ENCODE peak calls at places on chromosomes 4 and X, in eight cellular contexts. One of them, this sample, is unnamed.

GRCh38 chr4:168856312-168856711 is 153.7 kb downstream of the CBR4 start:
- DNase-seq in lower leg skin: no peak
- DNase-seq in BJ: no peak
- DNase-seq in EL: peak; percentile 84
- DNase-seq in activated CD4-positive, alpha-beta T cell treated with anti-CD3 and anti-CD28 coated beads, Interleukin-2, amount 50 U/mL, for 48 hours: no peak
- DNase-seq in HT1080: peak; percentile 52
- DNase-seq in GM04504: no peak
- DNase-seq in AG09309: no peak
- DNase-seq in this sample: no peak

GRCh38 chr4:5758741-5759140 is 47.7 kb downstream of the EVC start:
- DNase-seq in HT1080: peak; percentile 97
- DNase-seq in GM04504: peak; percentile 98
- DNase-seq in AG09309: peak; percentile 92
- DNase-seq in activated CD4-positive, alpha-beta T cell treated with anti-CD3 and anti-CD28 coated beads, Interleukin-2, amount 50 U/mL, for 48 hours: peak; percentile 72
- DNase-seq in EL: peak; percentile 99
- DNase-seq in lower leg skin: peak; percentile 37
- DNase-seq in BJ: peak; percentile 98
- DNase-seq in this sample: peak; percentile 88

GRCh38 chr4:76712564-76712963 is 185.4 kb downstream of the SOWAHB start:
- DNase-seq in activated CD4-positive, alpha-beta T cell treated with anti-CD3 and anti-CD28 coated beads, Interleukin-2, amount 50 U/mL, for 48 hours: no peak
- DNase-seq in GM04504: no peak
- DNase-seq in AG09309: no peak
- DNase-seq in lower leg skin: no peak
- DNase-seq in HT1080: no peak
- DNase-seq in BJ: no peak
- DNase-seq in EL: peak; percentile 11
- DNase-seq in this sample: no peak

GRCh38 chrX:24321741-24322395 is 8.0 kb upstream of the SUPT20HL2 start:
- DNase-seq in HT1080: no peak
- DNase-seq in GM04504: no peak
- DNase-seq in BJ: no peak
- DNase-seq in activated CD4-positive, alpha-beta T cell treated with anti-CD3 and anti-CD28 coated beads, Interleukin-2, amount 50 U/mL, for 48 hours: no peak
- DNase-seq in AG09309: no peak
- DNase-seq in lower leg skin: no peak
- DNase-seq in EL: no peak
- DNase-seq in this sample: no peak

GRCh38 chrX:147757750-147758149 is 154.0 kb upstream of the FMR1 start:
- DNase-seq in HT1080: no peak
- DNase-seq in EL: no peak
- DNase-seq in BJ: no peak
- DNase-seq in GM04504: no peak
- DNase-seq in AG09309: no peak
- DNase-seq in activated CD4-positive, alpha-beta T cell treated with anti-CD3 and anti-CD28 coated beads, Interleukin-2, amount 50 U/mL, for 48 hours: no peak
- DNase-seq in lower leg skin: no peak
- DNase-seq in this sample: no peak

GRCh38 chr4:143083811-143084472 is 100.8 kb upstream of the USP38 start:
- DNase-seq in HT1080: no peak
- DNase-seq in activated CD4-positive, alpha-beta T cell treated with anti-CD3 and anti-CD28 coated beads, Interleukin-2, amount 50 U/mL, for 48 hours: no peak
- DNase-seq in GM04504: no peak
- DNase-seq in AG09309: no peak
- DNase-seq in EL: no peak
- DNase-seq in lower leg skin: no peak
- DNase-seq in BJ: no peak
- DNase-seq in this sample: no peak

GRCh38 chr4:6781113-6781512 is 1.4 kb upstream of the KIAA0232 start:
- DNase-seq in HT1080: no peak
- DNase-seq in GM04504: no peak
- DNase-seq in EL: no peak
- DNase-seq in BJ: no peak
- DNase-seq in activated CD4-positive, alpha-beta T cell treated with anti-CD3 and anti-CD28 coated beads, Interleukin-2, amount 50 U/mL, for 48 hours: no peak
- DNase-seq in AG09309: no peak
- DNase-seq in lower leg skin: no peak
- DNase-seq in this sample: no peak

GRCh38 chr4:161382655-161383054 is 781.1 kb downstream of the FSTL5 start:
- DNase-seq in lower leg skin: no peak
- DNase-seq in HT1080: no peak
- DNase-seq in GM04504: no peak
- DNase-seq in EL: no peak
- DNase-seq in activated CD4-positive, alpha-beta T cell treated with anti-CD3 and anti-CD28 coated beads, Interleukin-2, amount 50 U/mL, for 48 hours: no peak
- DNase-seq in BJ: no peak
- DNase-seq in AG09309: no peak
- DNase-seq in this sample: no peak

GRCh38 chr4:184153781-184154542 is 63.7 kb downstream of the ENPP6 start:
- DNase-seq in BJ: no peak
- DNase-seq in GM04504: no peak
- DNase-seq in lower leg skin: no peak
- DNase-seq in activated CD4-positive, alpha-beta T cell treated with anti-CD3 and anti-CD28 coated beads, Interleukin-2, amount 50 U/mL, for 48 hours: no peak
- DNase-seq in HT1080: no peak
- DNase-seq in AG09309: no peak
- DNase-seq in EL: no peak
- DNase-seq in this sample: no peak

GRCh38 chr4:80423553-80424224 is 88.2 kb downstream of the CFAP299 start:
- DNase-seq in AG09309: no peak
- DNase-seq in GM04504: peak; percentile 25
- DNase-seq in activated CD4-positive, alpha-beta T cell treated with anti-CD3 and anti-CD28 coated beads, Interleukin-2, amount 50 U/mL, for 48 hours: no peak
- DNase-seq in lower leg skin: no peak
- DNase-seq in HT1080: peak; percentile 15
- DNase-seq in EL: no peak
- DNase-seq in BJ: no peak
- DNase-seq in this sample: no peak

GRCh38 chr4:135354876-135355275 is 1153.3 kb upstream of the PABPC4L start:
- DNase-seq in EL: peak; percentile 3
- DNase-seq in HT1080: no peak
- DNase-seq in activated CD4-positive, alpha-beta T cell treated with anti-CD3 and anti-CD28 coated beads, Interleukin-2, amount 50 U/mL, for 48 hours: no peak
- DNase-seq in lower leg skin: no peak
- DNase-seq in BJ: no peak
- DNase-seq in GM04504: no peak
- DNase-seq in AG09309: no peak
- DNase-seq in this sample: no peak

GRCh38 chrX:97622111-97622510 is 738.4 kb downstream of the RPA4 start:
- DNase-seq in EL: no peak
- DNase-seq in BJ: no peak
- DNase-seq in lower leg skin: no peak
- DNase-seq in activated CD4-positive, alpha-beta T cell treated with anti-CD3 and anti-CD28 coated beads, Interleukin-2, amount 50 U/mL, for 48 hours: no peak
- DNase-seq in GM04504: no peak
- DNase-seq in AG09309: no peak
- DNase-seq in HT1080: no peak
- DNase-seq in this sample: no peak

GRCh38 chr4:38381788-38382187 is 282.2 kb upstream of the KLF3 start:
- DNase-seq in BJ: no peak
- DNase-seq in HT1080: no peak
- DNase-seq in GM04504: peak; percentile 32
- DNase-seq in AG09309: peak; percentile 42
- DNase-seq in activated CD4-positive, alpha-beta T cell treated with anti-CD3 and anti-CD28 coated beads, Interleukin-2, amount 50 U/mL, for 48 hours: no peak
- DNase-seq in EL: no peak
- DNase-seq in lower leg skin: no peak
- DNase-seq in this sample: no peak

GRCh38 chr4:85398276-85398675 is 76.7 kb upstream of the ARHGAP24 start:
- DNase-seq in lower leg skin: no peak
- DNase-seq in GM04504: no peak
- DNase-seq in BJ: no peak
- DNase-seq in AG09309: no peak
- DNase-seq in activated CD4-positive, alpha-beta T cell treated with anti-CD3 and anti-CD28 coated beads, Interleukin-2, amount 50 U/mL, for 48 hours: no peak
- DNase-seq in HT1080: no peak
- DNase-seq in EL: peak; percentile 30
- DNase-seq in this sample: no peak

This sample was measured in HFF-Myc.